ENCODE peak calls at places on chromosomes 2 and 18, in seven cellular contexts. D is choroid plexus epithelial cell, A is right lobe of liver, J is HFFc6, N is HFF-Myc, S is astrocyte of the spinal cord, Y is endothelial cell. G is an unnamed sample.

GRCh38 chr2:228377533-228377932 is 196.0 kb upstream of the SPHKAP start:
- DNase-seq in S (no peak), Y (no peak), A (no peak), D (no peak), N (no peak), J (no peak), G (no peak)

GRCh38 chr18:7953085-7953958 is 386.2 kb downstream of the PTPRM start:
- DNase-seq in A (no peak), D (no peak), N (no peak), Y (no peak), S (no peak), J (no peak), G (no peak)

GRCh38 chr2:176455865-176456291 is 186.6 kb downstream of the MTX2 start:
- DNase-seq in Y (peak; percentile 49), J (peak; percentile 11), D (no peak), N (peak; percentile 37), S (no peak), A (no peak), G (peak; percentile 70)

GRCh38 chr2:179410552-179411356 is 146.1 kb upstream of the SESTD1 start:
- DNase-seq in S (peak; percentile 56), D (peak; percentile 85), J (peak; percentile 58), N (peak; percentile 39), Y (peak; percentile 47), A (no peak), G (peak; percentile 23)

GRCh38 chr18:47595816-47596501 is 334.5 kb downstream of the SMAD2 start:
- DNase-seq in J (no peak), A (no peak), Y (peak; percentile 37), S (no peak), N (no peak), D (no peak), G (no peak)

GRCh38 chr2:219969508-219969907 is 342.1 kb downstream of the SLC4A3 start:
- DNase-seq in Y (no peak), S (peak; percentile 57), D (no peak), N (no peak), J (peak; percentile 96), A (no peak), G (peak; percentile 54)

GRCh38 chr2:26297061-26297460 is 48.9 kb upstream of the SELENOI start:
- DNase-seq in S (no peak), D (no peak), J (no peak), Y (no peak), N (no peak), A (no peak), G (no peak)

GRCh38 chr2:30655211-30655610 is 152.0 kb downstream of the CAPN13 start:
- DNase-seq in A (no peak), S (no peak), D (peak; percentile 70), J (no peak), Y (no peak), N (no peak), G (no peak)

GRCh38 chr18:62080172-62080571 is 106.7 kb downstream of the PIGN start:
- DNase-seq in S (no peak), D (no peak), N (no peak), Y (no peak), J (no peak), A (no peak), G (no peak)

GRCh38 chr18:32899819-32900218 is 127.0 kb upstream of the KLHL14 start:
- DNase-seq in D (peak; percentile 63), N (no peak), A (no peak), S (no peak), J (no peak), Y (no peak), G (no peak)

GRCh38 chr2:223217373-223217772 is 165.4 kb downstream of the KCNE4 start:
- DNase-seq in S (no peak), A (no peak), J (no peak), N (no peak), D (no peak), Y (no peak), G (no peak)

GRCh38 chr2:172200495-172201085 is 97.9 kb upstream of the DLX2 start:
- DNase-seq in Y (peak; percentile 14), N (no peak), J (peak; percentile 52), D (peak; percentile 80), A (no peak), S (peak; percentile 48), G (peak; percentile 8)

GRCh38 chr2:172215172-172215935 is 112.7 kb upstream of the DLX2 start:
- DNase-seq in Y (no peak), J (no peak), A (no peak), S (no peak), D (no peak), N (no peak), G (no peak)

GRCh38 chr2:102061962-102062795 is 70.4 kb downstream of the IL1R2 start:
- DNase-seq in J (peak; percentile 64), Y (no peak), D (peak; percentile 84), S (peak; percentile 86), A (no peak), N (no peak), G (no peak)

GRCh38 chr2:39068757-39069515 is 51.9 kb downstream of the SOS1 start:
- DNase-seq in N (no peak), D (peak; percentile 11), J (peak; percentile 7), Y (no peak), S (no peak), A (no peak), G (no peak)

GRCh38 chr18:22300665-22301636 is 116.8 kb downstream of the CTAGE1 start:
- DNase-seq in N (no peak), S (no peak), A (no peak), D (no peak), Y (no peak), J (no peak), G (no peak)

GRCh38 chr18:68275616-68276015 is 439.3 kb downstream of the TMX3 start:
- DNase-seq in Y (no peak), D (peak; percentile 89), S (peak; percentile 89), N (peak; percentile 58), A (no peak), J (peak; percentile 77), G (peak; percentile 18)

GRCh38 chr18:78196280-78196679 is 783.3 kb upstream of the SALL3 start:
- DNase-seq in J (no peak), D (no peak), A (no peak), S (no peak), Y (no peak), N (no peak), G (no peak)

DNA sequence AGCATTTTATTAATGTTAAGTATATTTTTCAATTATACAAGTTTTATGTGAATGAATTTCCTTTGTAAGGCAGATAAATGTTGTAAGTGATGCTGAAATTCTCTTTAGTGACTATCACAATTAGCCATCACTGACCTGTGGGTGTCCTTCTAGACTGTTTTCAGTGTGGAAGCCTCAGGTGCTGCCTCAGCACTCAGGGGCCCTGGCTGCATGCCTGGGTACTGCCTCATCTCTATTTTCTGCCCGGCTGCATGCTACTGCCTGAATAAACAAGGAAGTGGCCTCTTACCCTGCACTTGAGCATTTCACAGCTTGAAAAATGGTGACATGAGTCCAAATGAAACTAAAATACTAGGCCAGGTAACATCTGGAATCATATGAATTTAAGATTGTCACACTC is 787.6 kb upstream of the SALL3 start:
- DNase-seq in N (no peak), J (no peak), S (no peak), Y (no peak), D (no peak), A (no peak), G (no peak)
- TF ChIP-seq CTCF in N (no peak), J (no peak), S (no peak), Y (no peak), D (no peak), A (peak; percentile 22), G (no peak)

GRCh38 chr2:189104926-189105325 is 74.6 kb downstream of the COL5A2 start:
- DNase-seq in N (no peak), J (no peak), D (peak; percentile 74), Y (no peak), A (no peak), S (peak; percentile 56), G (no peak)

GRCh38 chr2:189113963-189114362 is 65.6 kb downstream of the COL5A2 start:
- DNase-seq in A (no peak), S (peak; percentile 52), J (peak; percentile 32), N (no peak), Y (no peak), D (peak; percentile 33), G (no peak)

GRCh38 chr2:189111063-189111715 is 68.4 kb downstream of the COL5A2 start:
- DNase-seq in N (no peak), S (no peak), A (no peak), D (no peak), J (no peak), Y (no peak), G (no peak)

GRCh38 chr2:189115126-189115525 is 64.4 kb downstream of the COL5A2 start:
- DNase-seq in J (no peak), N (no peak), A (no peak), D (peak; percentile 60), Y (no peak), S (peak; percentile 47), G (no peak)

GRCh38 chr2:189109921-189110397 is 69.6 kb downstream of the COL5A2 start:
- DNase-seq in S (no peak), A (no peak), Y (no peak), D (no peak), N (no peak), J (no peak), G (no peak)
- TF ChIP-seq CTCF in S (no peak), A (no peak), Y (no peak), D (peak; percentile 10), N (no peak), J (peak; percentile 28), G (no peak)

DNA sequence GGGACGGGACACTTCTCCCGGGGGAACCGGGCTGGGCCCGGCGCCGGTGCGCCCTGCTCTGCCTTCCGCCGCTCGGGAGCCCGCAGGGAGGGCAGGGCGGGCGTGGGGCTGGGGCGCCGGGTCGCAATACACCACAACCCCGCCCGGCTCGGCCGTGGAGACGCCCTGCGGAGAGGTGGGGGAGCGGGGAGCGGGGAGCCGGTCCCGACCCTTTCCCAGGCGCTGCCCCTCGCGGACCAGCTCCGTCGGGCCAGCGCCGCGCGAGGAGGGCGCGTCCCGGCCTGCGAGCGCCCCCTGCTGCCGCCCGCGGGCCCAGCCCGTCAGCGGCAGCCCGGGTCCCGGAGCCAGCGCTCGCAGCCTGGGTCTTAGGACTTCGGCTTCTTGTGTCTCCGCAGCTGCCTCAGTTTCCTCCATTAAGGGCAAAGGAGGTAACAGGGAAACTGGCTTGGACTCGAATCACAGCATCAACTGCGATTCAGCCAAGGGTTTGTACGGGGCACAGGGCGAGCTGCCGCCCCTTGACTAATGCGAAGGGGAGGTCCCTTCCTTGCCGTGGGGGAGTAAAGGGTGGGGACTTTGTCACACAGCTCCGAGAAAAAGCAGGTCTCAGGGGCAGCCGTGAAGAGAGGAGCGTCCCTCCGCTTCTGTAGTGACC is 635 bp upstream of the ADRA2B start:
- DNase-seq in S (peak; percentile 6), N (no peak), A (peak; percentile 59), J (no peak), D (peak; percentile 33), Y (peak; percentile 81), G (no peak)
- TF ChIP-seq CTCF in S (peak; percentile 60), N (peak; percentile 54), A (peak; percentile 92), J (peak; percentile 90), D (peak; percentile 45), Y (peak; percentile 94), G (peak; percentile 30)

DNA sequence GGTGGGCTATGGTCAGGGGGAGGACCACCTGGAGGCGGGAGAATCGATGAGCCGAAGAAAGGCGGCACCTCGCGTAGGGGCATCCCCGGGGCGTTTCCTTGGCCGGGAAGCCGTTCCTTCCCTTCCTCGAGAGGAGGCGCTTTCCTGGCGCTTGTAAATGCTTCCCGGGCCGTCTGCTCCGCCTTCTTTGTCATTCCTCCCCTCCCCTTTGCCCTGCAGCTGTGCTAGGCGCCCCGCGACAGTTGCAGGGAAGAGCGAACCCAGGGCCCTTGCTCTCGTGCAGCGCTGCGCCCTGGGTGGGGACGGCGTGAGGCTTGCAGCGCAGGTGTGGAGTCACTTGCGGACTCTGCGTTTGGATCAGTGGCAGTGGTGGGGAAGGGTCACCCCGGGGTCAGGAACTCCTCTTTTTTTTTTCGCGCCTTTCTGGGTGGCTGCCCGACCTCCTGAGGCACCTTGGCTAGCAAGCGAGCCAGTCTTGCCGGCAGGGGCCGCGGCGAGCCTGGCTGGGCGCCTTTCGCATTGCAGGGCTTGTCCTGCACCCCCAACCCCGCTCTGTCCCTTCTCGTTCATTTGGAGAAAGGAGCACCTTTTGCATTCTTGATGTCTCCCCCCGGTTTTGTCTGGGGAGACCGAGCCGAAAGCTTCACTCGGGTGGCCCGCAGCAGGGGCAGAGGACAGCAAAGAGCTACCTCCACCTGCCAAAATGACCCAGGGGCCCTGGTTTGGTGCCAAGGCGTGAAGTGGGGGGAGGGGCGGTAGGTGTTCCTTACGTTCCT is 858 bp downstream of the KCNS3 start:
- DNase-seq in S (peak; percentile 66), A (peak; percentile 63), Y (peak; percentile 63), N (peak; percentile 6), J (peak; percentile 22), D (peak; percentile 35), G (peak; percentile 10)
- TF ChIP-seq CTCF in S (peak; percentile 33), A (no peak), Y (no peak), N (peak; percentile 6), J (peak; percentile 40), D (peak; percentile 33), G (peak; percentile 42)